ENCODE peak calls at places on chromosomes 13 and 19, in ten cellular contexts. Z is thoracic aorta, E is aorta, A is heart left ventricle, W is left lung, B is tibial nerve, M is adrenal gland, R is right cardiac atrium, I is brain microvascular endothelial cell, N is stomach. L is an unnamed sample.

GRCh38 chr13:43475135-43475534 is 311.6 kb downstream of the ENOX1 start:
- DNase-seq in R (peak), M (no peak), Z (no peak), B (no peak), N (no peak), E (no peak), I (no peak), W (no peak), A (no peak), L (no peak)

GRCh38 chr19:47155141-47155540 is 24.5 kb downstream of the SAE1 start:
- DNase-seq in M (no peak), B (no peak), E (no peak), A (no peak), I (no peak), W (no peak), R (peak), N (no peak), Z (no peak), L (no peak)

GRCh38 chr13:20721454-20722357 is 18.2 kb downstream of the IL17D start:
- DNase-seq in A (no peak), W (no peak), M (peak), N (peak), E (peak), I (peak), Z (no peak), B (no peak), R (peak), L (peak)

GRCh38 chr13:41544824-41545707 is 87.7 kb downstream of the RGCC start:
- DNase-seq in E (no peak), Z (no peak), A (no peak), W (no peak), I (no peak), N (no peak), R (no peak), B (no peak), M (no peak), L (no peak)

GRCh38 chr19:39160523-39160861 is 34.9 kb downstream of the PAK4 start:
- DNase-seq in A (no peak), B (peak), R (peak), N (peak), E (peak), M (no peak), Z (peak), I (peak), W (no peak), L (peak)

GRCh38 chr13:95231393-95231792 is 69.9 kb downstream of the ABCC4 start:
- DNase-seq in A (no peak), N (no peak), Z (no peak), B (no peak), E (no peak), R (no peak), M (no peak), I (no peak), W (no peak), L (no peak)

GRCh38 chr13:44738463-44738862 is 162.3 kb upstream of the TSC22D1 start:
- DNase-seq in M (no peak), R (no peak), N (no peak), I (no peak), A (no peak), B (no peak), W (no peak), E (no peak), Z (no peak), L (no peak)

GRCh38 chr13:99363391-99363790 is 56.2 kb upstream of the GPR183 start:
- DNase-seq in W (no peak), N (no peak), R (no peak), B (no peak), M (no peak), Z (no peak), A (no peak), E (no peak), I (no peak), L (no peak)

GRCh38 chr13:110268576-110269185 is 38.3 kb downstream of the COL4A1 start:
- DNase-seq in M (no peak), Z (no peak), N (no peak), B (no peak), I (no peak), E (no peak), R (peak), W (no peak), A (no peak), L (no peak)

GRCh38 chr19:39341122-39341719 is 1.0 kb upstream of the SAMD4B start:
- DNase-seq in B (no peak), E (no peak), R (peak), A (no peak), Z (no peak), M (peak), N (peak), I (no peak), W (peak), L (peak)

GRCh38 chr13:88617176-88617575 is 946.0 kb downstream of the SLITRK5 start:
- DNase-seq in W (no peak), A (no peak), M (no peak), E (no peak), Z (no peak), B (no peak), R (no peak), N (no peak), I (no peak), L (no peak)
- H3K4me3 ChIP-seq in W (no peak), A (no peak), M (no peak), E (no peak), Z (no peak), B (no peak), R (no peak), N (no peak), I (no peak), L (no peak)

DNA sequence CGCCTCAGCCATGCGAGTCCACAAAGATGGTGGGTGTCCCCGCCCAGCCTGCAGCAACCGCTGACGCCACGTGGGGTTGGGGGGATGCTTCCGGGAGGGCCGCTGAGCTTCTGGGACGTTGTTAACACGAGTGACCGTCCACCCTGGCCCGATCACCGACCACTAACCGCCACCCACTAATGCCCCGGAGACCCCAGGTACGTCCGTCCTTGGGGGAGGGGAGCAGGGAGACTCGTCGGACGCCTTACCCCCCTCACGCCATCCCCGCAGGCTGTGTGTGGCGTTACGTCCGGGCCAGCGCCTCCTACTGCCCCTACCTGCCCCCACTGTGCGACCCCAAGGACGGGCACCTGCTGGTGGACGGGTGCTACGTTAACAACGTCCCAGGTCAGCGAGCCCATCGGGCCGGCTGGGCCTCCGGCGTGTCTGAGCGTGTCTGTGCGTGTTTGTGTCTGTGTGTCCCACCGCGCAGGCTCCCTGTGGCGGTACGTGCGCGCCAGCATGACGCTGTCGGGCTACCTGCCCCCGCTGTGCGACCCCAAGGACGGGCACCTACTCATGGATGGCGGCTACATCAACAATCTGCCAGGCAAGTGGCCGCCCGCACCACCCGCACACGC is 21.3 kb downstream of the PNPLA6 start:
- DNase-seq in A (no peak), B (no peak), M (no peak), I (no peak), Z (no peak), R (no peak), N (no peak), W (no peak), E (no peak), L (no peak)
- H3K27ac ChIP-seq in A (no peak), B (no peak), M (no peak), I (no peak), Z (no peak), R (no peak), N (no peak), W (no peak), E (no peak), L (no peak)

DNA sequence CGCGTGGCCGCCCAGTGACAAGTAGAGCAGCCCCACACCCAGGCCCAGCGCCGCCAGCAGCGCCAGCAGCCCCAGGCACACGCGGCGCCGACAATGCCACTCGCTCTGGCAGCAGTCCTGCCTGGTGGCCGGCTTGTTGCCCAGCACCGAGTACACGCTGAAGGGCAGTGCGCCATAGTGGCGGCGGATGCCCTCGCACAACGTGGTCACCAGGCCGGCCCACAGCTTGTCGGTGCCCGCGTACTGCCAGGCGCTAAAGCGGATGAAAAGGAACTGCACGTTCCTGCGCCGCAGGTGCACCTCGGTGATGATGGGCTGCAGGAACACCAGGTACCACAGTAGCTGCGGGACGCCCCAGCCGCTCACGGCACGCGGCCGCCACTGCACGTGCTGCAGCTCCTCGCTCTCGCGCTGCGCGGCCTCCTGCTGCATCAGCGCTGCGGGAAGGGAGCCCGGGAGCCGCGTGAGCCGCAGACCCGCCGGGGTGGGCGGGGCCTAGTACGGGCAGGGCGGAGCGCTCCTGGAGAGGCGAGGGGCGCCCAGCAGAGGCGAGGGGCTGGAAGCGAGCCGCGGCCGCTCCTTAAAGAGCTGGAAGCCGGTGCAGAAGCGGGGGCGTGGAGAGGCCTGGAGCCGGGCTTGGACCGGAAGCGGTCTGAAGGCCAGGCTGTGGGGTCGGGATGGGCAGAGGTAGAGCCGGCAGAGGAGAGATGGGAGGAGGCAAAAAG is 7.3 kb downstream of the NKPD1 start:
- DNase-seq in Z (no peak), E (peak), A (peak), W (no peak), R (peak), I (no peak), M (peak), B (no peak), N (peak), L (no peak)
- H3K4me3 ChIP-seq in Z (peak), E (no peak), A (peak), W (peak), R (peak), I (peak), M (no peak), B (no peak), N (peak), L (peak)

GRCh38 chr19:32580901-32581703 is at the start of gene PDCD5:
- DNase-seq in W (peak), R (peak), A (peak), M (peak), Z (peak), I (peak), E (peak), B (peak), N (peak), L (peak)
- H3K27ac ChIP-seq in W (peak), R (peak), A (peak), M (peak), Z (peak), I (peak), E (no peak), B (peak), N (peak), L (peak)

GRCh38 chr19:3243851-3244700 is 19.6 kb downstream of the CELF5 start:
- DNase-seq in Z (no peak), M (peak), R (peak), I (peak), W (no peak), A (no peak), B (no peak), E (no peak), N (peak), L (no peak)

GRCh38 chr19:3236272-3236671 is 11.8 kb downstream of the CELF5 start:
- DNase-seq in N (no peak), B (no peak), E (no peak), R (no peak), A (no peak), Z (no peak), I (no peak), M (no peak), W (no peak), L (no peak)

GRCh38 chr19:3238066-3238561 is 13.7 kb downstream of the CELF5 start:
- DNase-seq in Z (no peak), I (no peak), W (no peak), N (no peak), R (no peak), M (no peak), A (no peak), E (no peak), B (no peak), L (no peak)

GRCh38 chr19:3234800-3235199 is 10.3 kb downstream of the CELF5 start:
- DNase-seq in M (no peak), W (no peak), I (no peak), N (no peak), R (peak), E (no peak), A (no peak), Z (no peak), B (no peak), L (no peak)

GRCh38 chr19:3239367-3239766 is 14.9 kb downstream of the CELF5 start:
- DNase-seq in I (no peak), B (no peak), A (no peak), E (no peak), W (no peak), N (no peak), M (no peak), Z (no peak), R (peak), L (no peak)
- H3K4me3 ChIP-seq in I (no peak), B (no peak), A (no peak), E (no peak), W (no peak), N (no peak), M (no peak), Z (no peak), R (no peak), L (no peak)

DNA sequence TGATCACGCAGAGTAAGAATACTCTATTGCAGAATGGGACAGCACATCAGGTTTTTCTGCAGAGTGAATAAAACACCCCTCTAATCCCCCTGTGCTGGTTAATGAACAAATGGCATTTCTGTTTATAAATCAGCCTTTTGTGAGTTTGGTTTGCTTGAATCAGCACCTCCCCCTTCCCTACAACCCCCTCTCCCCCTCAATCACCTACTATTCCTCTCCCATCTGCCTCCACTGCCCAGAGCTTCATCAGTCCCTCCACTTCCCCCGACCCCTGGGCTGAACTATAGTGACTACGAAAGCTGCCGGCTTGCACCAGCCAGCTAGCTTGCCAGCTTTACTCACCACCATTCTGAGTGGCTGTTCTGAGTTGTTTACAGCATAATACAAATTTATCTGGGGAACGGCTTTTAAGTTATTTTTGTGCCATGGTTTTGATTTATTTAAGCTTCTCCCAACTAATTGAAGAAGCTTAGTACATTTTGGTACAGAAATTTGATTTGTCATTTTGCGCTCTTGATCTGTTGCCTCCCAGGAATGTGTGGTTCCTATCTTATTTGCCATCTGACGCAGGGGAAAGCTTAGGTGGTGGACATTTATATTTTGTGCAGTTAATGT is 41.8 kb upstream of the WDFY2 start:
- DNase-seq in E (no peak), R (no peak), B (no peak), A (no peak), Z (no peak), W (no peak), M (no peak), I (no peak), N (peak), L (no peak)
- H3K27ac ChIP-seq in E (no peak), R (no peak), B (no peak), A (no peak), Z (no peak), W (no peak), M (peak), I (no peak), N (peak), L (no peak)

GRCh38 chr19:36139120-36139472 is 770 bp upstream of the CAPNS1 start:
- DNase-seq in W (no peak), R (no peak), B (no peak), N (no peak), M (no peak), Z (no peak), E (no peak), I (no peak), A (no peak), L (no peak)

GRCh38 chr19:36141039-36141914 is 1.4 kb downstream of the CAPNS1 start:
- DNase-seq in E (peak), B (peak), Z (peak), W (peak), R (peak), M (peak), N (peak), A (peak), I (peak), L (peak)

GRCh38 chr19:36140289-36141038 is 598 bp downstream of the CAPNS1 start:
- DNase-seq in A (no peak), W (peak), E (peak), Z (no peak), M (no peak), I (peak), B (no peak), R (peak), N (peak), L (peak)

GRCh38 chr19:36142046-36142445 is 2.2 kb downstream of the CAPNS1 start:
- DNase-seq in E (no peak), A (no peak), N (no peak), R (peak), W (no peak), I (no peak), M (no peak), B (no peak), Z (no peak), L (no peak)

DNA sequence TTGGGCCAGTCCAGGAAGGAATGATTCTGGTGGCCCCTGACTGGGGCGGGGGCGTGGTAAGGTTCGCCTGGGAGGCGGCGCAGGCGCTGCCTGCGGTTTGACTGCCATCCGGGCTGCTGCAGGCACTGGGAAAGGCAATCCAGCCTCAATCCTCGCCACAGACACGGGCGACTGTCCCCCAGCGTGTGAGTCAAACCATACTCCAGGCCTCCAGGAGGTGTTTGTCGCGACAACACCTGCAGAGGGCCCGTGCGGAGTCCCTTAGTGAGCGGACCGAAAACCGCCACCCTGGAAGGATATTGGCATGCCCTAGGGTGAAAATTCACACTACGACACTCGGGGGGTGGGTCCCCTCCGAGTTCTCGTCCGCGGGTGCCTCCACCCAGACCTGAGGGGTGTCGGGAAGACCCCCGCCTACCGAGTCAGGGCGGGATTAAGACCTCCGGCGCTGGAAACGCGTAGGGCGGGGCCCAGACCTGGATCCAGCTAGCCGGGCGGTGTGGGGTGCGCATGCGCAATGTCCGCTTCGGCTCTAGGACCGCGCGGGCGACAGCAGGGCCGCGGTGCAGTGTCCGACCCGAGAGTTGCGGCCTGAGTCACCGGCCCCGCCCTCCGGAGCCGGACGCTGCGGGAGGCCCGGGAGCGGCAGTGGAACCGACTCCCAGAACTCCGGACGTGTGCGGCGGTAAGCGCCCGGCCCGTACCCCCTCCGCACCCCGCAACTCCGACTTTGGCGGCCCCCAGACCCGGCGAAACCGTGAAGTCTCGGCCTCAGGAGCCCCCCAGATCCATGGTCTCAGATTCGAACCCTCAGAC is at the start of gene CAPNS1:
- DNase-seq in Z (peak), N (peak), M (peak), E (peak), W (peak), I (peak), B (peak), R (peak), A (peak), L (peak)
- H3K4me3 ChIP-seq in Z (peak), N (peak), M (peak), E (peak), W (peak), I (peak), B (peak), R (peak), A (peak), L (peak)

GRCh38 chr19:2164020-2164988 is 571 bp downstream of the DOT1L start:
- DNase-seq in A (peak), M (no peak), Z (no peak), I (no peak), R (no peak), W (no peak), N (no peak), B (no peak), E (no peak), L (no peak)
- H3K27ac ChIP-seq in A (peak), M (peak), Z (peak), I (peak), R (peak), W (peak), N (peak), B (peak), E (no peak), L (peak)

DNA sequence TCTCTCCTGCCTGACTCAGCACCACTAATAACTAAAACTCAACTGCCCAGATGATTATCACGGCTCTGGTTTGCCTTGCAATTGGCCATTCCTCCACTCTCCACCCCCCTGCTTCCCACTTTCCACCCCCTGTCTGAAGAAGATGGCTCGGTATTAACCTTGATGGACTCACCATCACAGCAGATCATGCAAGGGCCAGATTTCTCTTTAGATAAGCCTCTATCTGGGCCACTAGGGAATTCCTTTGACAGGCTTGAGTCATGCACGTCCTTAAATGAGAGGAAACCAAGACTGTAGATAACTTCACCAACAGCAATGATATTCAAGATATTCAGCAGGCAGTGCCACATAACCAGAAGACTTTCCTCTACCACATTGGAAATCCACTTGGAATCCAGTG is 131.1 kb upstream of the NBEA start:
- DNase-seq in M (no peak), Z (no peak), N (no peak), R (no peak), B (no peak), E (no peak), W (no peak), A (no peak), I (no peak), L (no peak)
- H3K4me3 ChIP-seq in M (no peak), Z (no peak), N (no peak), R (no peak), B (no peak), E (no peak), W (no peak), A (no peak), I (no peak), L (no peak)

DNA sequence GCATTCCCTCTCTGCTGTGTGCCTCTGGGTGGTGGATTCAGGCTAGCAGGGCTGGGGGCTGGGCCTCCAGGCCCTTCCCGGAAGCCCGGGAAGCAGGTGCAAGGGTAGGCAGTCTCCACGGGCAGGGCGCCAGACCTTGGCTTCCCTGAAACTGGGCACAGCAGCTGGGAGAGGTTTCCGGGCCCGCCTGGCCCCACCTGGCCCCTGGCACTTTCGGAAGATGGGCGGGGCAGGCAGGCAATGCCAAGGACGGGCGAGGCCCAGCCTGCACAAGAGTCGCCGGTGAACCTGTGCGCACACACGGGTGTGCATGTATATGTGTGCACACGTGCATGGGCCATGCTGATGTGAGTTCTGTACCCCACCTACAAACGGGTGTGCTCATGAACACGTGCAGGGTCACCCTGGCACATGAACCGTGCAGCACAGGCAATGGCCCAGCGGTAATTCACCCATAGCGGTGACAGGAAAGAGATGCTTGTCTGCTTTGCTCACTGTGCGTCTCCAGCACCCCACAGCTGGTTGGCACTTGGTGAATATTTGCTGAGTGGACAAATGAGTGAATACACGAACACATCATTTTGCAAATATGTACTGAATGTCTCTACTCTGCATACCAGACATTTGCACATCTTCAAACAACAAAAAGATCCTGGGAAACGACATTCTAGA is 15.3 kb downstream of the GADD45B start:
- DNase-seq in E (no peak), W (peak), N (peak), R (no peak), A (no peak), Z (no peak), B (no peak), I (peak), M (no peak), L (no peak)
- H3K27ac ChIP-seq in E (no peak), W (peak), N (peak), R (no peak), A (no peak), Z (no peak), B (no peak), I (peak), M (no peak), L (no peak)